ENCODE peak calls at places on chromosomes 5 and 9, in four cellular contexts. V is NCI-H1417, O is upper lobe of right lung, W is colonic mucosa. C is an unnamed sample.

GRCh38 chr5:77957931-77958476 is 181.9 kb upstream of the TBCA start:
- DNase-seq in V (no peak), O (no peak), W (no peak), C (no peak)

GRCh38 chr5:142235050-142235797 is 89.6 kb downstream of the SPRY4 start:
- DNase-seq in V (no peak), O (no peak), W (no peak), C (no peak)

GRCh38 chr9:113719919-113720318 is 156.2 kb upstream of the ZNF618 start:
- DNase-seq in V (no peak), O (no peak), W (peak), C (no peak)

GRCh38 chr5:173163219-173163618 is 18.9 kb downstream of the BNIP1 start:
- DNase-seq in V (no peak), O (no peak), W (no peak), C (no peak)

GRCh38 chr5:2584579-2584978 is 166.9 kb downstream of the IRX2 start:
- DNase-seq in V (no peak), O (no peak), W (no peak), C (no peak)

GRCh38 chr5:34587355-34588241 is 68.5 kb upstream of the RAI14 start:
- DNase-seq in V (no peak), O (no peak), W (no peak), C (no peak)

GRCh38 chr5:82314964-82315728 is 37.0 kb upstream of the RPS23 start:
- DNase-seq in V (no peak), O (no peak), W (no peak), C (peak)

GRCh38 chr9:114902773-114903589 is 27.4 kb downstream of the TNFSF8 start:
- DNase-seq in V (no peak), O (no peak), W (no peak), C (peak)

GRCh38 chr9:108083796-108084352 is 594.3 kb upstream of the KLF4 start:
- DNase-seq in V (no peak), O (no peak), W (no peak), C (peak)

GRCh38 chr9:77802512-77803293 is 154.6 kb upstream of the GNA14 start:
- DNase-seq in V (peak), O (no peak), W (no peak), C (no peak)

GRCh38 chr5:68169898-68170297 is 45.7 kb upstream of the PIK3R1 start:
- DNase-seq in V (no peak), O (no peak), W (no peak), C (no peak)

GRCh38 chr5:37121465-37121864 is 127.7 kb downstream of the CPLANE1 start:
- DNase-seq in V (no peak), O (no peak), W (no peak), C (peak)

C was measured in MV-4-11.